ENCODE peak calls at places on chromosomes 4 and X, in six cellular contexts. N is HepG2, T is IMR-90, W is upper lobe of right lung, V is pancreas, F is A549. U is an unnamed sample.
A peak's percentile ranks its signal among the peaks of the same experiment; 100 is the strongest.

GRCh38 chr4:158788608-158789007 is 19.8 kb downstream of the FNIP2 start:
- ATAC-seq in N (no peak), T (no peak), V (no peak), F (no peak), W (peak; percentile 31), U (no peak)

GRCh38 chr4:105171912-105172311 is 25.2 kb downstream of the TET2 start:
- ATAC-seq in W (no peak), F (no peak), V (no peak), T (no peak), N (peak; percentile 85), U (no peak)

GRCh38 chrX:23434356-23434884 is 99.8 kb downstream of the PTCHD1 start:
- ATAC-seq in T (no peak), F (no peak), V (peak; percentile 94), W (peak; percentile 72), N (no peak), U (peak; percentile 83)

GRCh38 chr4:2261853-2262144 is at the start of gene MXD4:
- ATAC-seq in W (no peak), N (no peak), V (no peak), T (peak; percentile 1), F (no peak), U (no peak)

GRCh38 chr4:15131551-15131950 is 129.3 kb downstream of the CPEB2 start:
- ATAC-seq in W (peak; percentile 94), T (no peak), N (peak; percentile 47), V (no peak), F (peak; percentile 54), U (peak; percentile 67)

GRCh38 chr4:76968937-76969336 is 19.4 kb downstream of the SEPTIN11 start:
- ATAC-seq in V (no peak), T (no peak), F (no peak), W (no peak), N (no peak), U (peak; percentile 34)

GRCh38 chr4:10083861-10084641 is 32.5 kb downstream of the WDR1 start:
- ATAC-seq in T (no peak), N (no peak), F (no peak), V (no peak), W (no peak), U (no peak)

GRCh38 chr4:113524096-113524495 is 237.4 kb downstream of the CAMK2D start:
- ATAC-seq in V (no peak), W (no peak), T (no peak), N (no peak), F (no peak), U (no peak)

GRCh38 chr4:174496631-174497442 is 25.5 kb downstream of the HPGD start:
- ATAC-seq in T (no peak), N (no peak), W (no peak), F (no peak), V (no peak), U (no peak)

GRCh38 chr4:83599183-83599582 is 63.3 kb downstream of the GPAT3 start:
- ATAC-seq in F (no peak), N (peak; percentile 63), T (peak; percentile 50), V (no peak), W (peak; percentile 82), U (no peak)

GRCh38 chrX:120251471-120252011 is 929 bp downstream of the ZBTB33 start:
- ATAC-seq in T (peak; percentile 7), W (peak; percentile 22), N (peak; percentile 38), F (peak; percentile 52), V (peak; percentile 42), U (no peak)

GRCh38 chr4:37748546-37748945 is 62.4 kb upstream of the RELL1 start:
- ATAC-seq in V (no peak), N (no peak), T (no peak), F (no peak), W (no peak), U (no peak)

GRCh38 chr4:1321946-1322650 is 24.9 kb upstream of the UVSSA start:
- ATAC-seq in T (no peak), W (no peak), F (no peak), V (no peak), N (no peak), U (no peak)

GRCh38 chr4:17356926-17357325 is 155.0 kb downstream of the QDPR start:
- ATAC-seq in N (no peak), T (no peak), W (no peak), V (no peak), F (no peak), U (no peak)

GRCh38 chr4:61532324-61532723 is 332.2 kb downstream of the ADGRL3 start:
- ATAC-seq in N (no peak), W (no peak), T (no peak), V (no peak), F (no peak), U (no peak)

GRCh38 chr4:103403619-103404018 is 205.5 kb upstream of the CENPE start:
- ATAC-seq in T (no peak), F (no peak), V (no peak), N (no peak), W (no peak), U (no peak)

GRCh38 chr4:145979160-145979559 is 40.5 kb upstream of the ZNF827 start:
- ATAC-seq in F (no peak), W (no peak), V (no peak), N (no peak), T (no peak), U (no peak)

GRCh38 chr4:80101768-80102116 is 28.7 kb upstream of the ANTXR2 start:
- ATAC-seq in W (no peak), V (no peak), F (no peak), T (no peak), N (no peak), U (no peak)

GRCh38 chr4:627347-627746 is 2.0 kb downstream of the PDE6B start:
- ATAC-seq in V (no peak), W (no peak), F (no peak), T (no peak), N (no peak), U (no peak)

GRCh38 chr4:38078590-38079381 is 118.6 kb downstream of the PTTG2 start:
- ATAC-seq in F (no peak), W (peak; percentile 35), V (peak; percentile 62), N (peak; percentile 80), T (peak; percentile 68), U (no peak)

GRCh38 chr4:26826721-26827120 is 33.9 kb upstream of the STIM2 start:
- ATAC-seq in F (no peak), N (no peak), W (peak; percentile 81), T (peak; percentile 62), V (peak; percentile 66), U (peak; percentile 41)

DNA sequence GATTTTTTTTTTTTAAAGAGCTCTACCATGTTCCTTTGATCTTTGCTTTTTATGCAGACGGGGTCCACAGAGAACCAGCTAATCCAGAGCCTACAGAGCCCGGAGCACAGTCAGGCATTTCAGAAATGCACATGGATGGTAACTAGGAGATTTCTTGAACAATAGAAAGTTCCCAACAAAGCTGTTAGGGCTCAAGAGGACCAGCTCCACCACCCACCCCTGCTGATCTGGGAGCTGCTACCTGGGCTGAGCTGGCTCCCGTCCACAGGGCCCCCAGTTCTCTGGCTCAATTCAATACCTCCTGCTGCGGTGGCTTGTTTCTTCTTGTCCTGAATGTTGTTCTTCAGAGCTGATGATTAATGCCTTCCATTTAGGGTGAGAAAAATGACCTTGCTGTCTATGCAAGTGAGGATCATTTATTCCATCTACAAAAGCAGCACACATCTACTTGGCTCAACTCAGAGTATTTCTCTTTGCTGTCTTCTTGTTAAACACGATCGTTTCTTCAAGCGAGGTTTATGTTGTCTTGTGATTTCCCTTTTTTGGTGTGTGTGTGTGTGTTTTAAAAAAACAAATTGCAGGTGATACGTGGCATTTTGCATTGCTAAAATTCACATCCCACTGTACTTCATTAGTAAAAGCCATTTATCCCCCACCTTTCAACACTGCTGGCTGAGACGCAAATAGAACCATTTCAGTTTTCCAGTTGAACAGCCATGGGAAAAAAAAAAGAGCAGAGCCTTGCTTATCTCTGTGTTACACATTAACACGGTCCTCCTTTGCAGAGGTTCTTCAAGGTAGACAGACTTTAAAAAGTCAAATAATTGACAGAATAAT is 31.3 kb downstream of the IGFBP7 start:
- ATAC-seq in T (no peak), F (peak; percentile 41), N (peak; percentile 71), W (peak; percentile 65), V (peak; percentile 79), U (no peak)
- H3K4me3 ChIP-seq in T (no peak overlapping the region), F (peak overlapping the region; percentile 23), N (peak overlapping the region; percentile 25), W (no peak overlapping the region), V (no peak overlapping the region), U (peak overlapping the region; percentile 6)

GRCh38 chr4:47798165-47798564 is 39.7 kb downstream of the CORIN start:
- ATAC-seq in N (no peak), W (no peak), V (no peak), T (peak; percentile 57), F (no peak), U (no peak)
- H3K27ac ChIP-seq in N (no peak overlapping the region), W (no peak overlapping the region), V (no peak overlapping the region), T (no peak overlapping the region), F (no peak overlapping the region), U (no peak overlapping the region)

DNA sequence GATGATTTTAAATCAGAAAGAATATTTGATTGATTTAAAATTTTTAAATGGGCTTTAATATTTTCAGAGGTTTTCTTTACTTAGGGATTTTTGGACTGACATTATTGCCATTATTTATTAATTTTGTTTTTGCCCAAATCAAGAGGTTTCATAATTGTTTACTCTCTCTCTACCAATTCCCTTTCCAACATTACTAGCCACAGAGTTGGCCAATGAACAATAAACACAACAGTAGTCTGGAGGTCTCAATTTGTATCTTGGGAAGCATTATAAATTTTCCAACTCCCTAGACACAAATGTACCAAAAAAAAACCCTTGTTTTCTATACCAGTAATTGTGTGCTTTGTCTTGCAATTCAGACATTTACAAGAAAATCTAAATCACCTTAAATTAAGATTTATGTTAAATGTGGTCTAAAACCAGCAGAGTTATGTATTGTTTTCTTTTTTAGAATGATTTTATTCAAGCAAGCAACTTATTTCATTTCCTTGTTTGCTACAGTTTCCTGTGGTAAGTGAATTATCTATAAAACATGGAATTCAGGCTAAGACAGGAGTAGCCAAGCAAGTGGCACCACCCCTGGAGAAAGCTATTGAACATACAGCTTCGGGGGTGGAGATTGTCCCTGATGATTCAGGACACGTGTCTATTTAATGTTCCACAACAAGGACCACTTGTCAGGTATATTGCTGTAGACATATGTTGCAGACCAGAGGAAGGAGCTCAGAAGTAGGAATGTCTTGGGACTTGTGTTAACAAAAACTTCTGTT is 622 bp downstream of the KLKB1 start:
- ATAC-seq in W (no peak), T (no peak), V (peak; percentile 39), F (no peak), N (no peak), U (no peak)
- H3K4me3 ChIP-seq in W (no peak overlapping the region), T (no peak overlapping the region), V (no peak overlapping the region), F (no peak overlapping the region), N (peak overlapping the region; percentile 2), U (no peak overlapping the region)

GRCh38 chrX:133970021-133970550 is 15.3 kb downstream of the GPC3 start:
- ATAC-seq in N (no peak), T (no peak), V (no peak), W (no peak), F (no peak), U (no peak)

GRCh38 chrX:133971586-133971985 is 13.8 kb downstream of the GPC3 start:
- ATAC-seq in N (no peak), F (no peak), T (no peak), V (no peak), W (no peak), U (no peak)

GRCh38 chrX:133968109-133968508 is 17.3 kb downstream of the GPC3 start:
- ATAC-seq in N (no peak), W (no peak), V (no peak), F (no peak), T (no peak), U (no peak)

GRCh38 chrX:133966199-133966598 is 19.2 kb downstream of the GPC3 start:
- ATAC-seq in W (no peak), V (no peak), N (no peak), F (no peak), T (no peak), U (no peak)

DNA sequence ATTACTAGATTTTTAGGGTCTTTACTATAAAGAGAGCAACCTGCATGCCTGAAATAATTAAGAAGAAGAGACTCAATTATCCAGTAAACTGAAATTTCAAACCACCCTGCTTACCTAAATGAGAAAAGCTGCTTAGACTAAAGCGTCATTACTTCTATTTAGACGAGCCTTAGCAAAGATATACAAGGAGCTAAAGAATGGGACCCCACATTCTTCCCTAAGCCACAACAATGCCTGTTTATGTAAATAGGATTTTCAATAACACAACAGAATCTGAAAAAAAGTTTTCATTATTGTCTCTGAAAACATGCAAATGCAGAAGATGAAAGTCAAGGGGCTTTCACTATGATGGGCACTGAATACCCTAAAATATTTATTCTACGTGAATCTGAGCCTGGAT is 16.2 kb downstream of the GPC3 start:
- ATAC-seq in N (no peak), T (no peak), V (no peak), W (no peak), F (no peak), U (no peak)
- H3K27ac ChIP-seq in N (no peak overlapping the region), T (no peak overlapping the region), V (no peak overlapping the region), W (no peak overlapping the region), F (no peak overlapping the region), U (no peak overlapping the region)